ENCODE peak calls at places on chromosomes 13 and 19, in four cellular contexts. One of them, this sample, is unnamed.

GRCh38 chr19:41849067-41849466 is 4.2 kb downstream of the DMRTC2 start:
- DNase-seq in IMR-90: no peak
- DNase-seq in stomach: no peak
- DNase-seq in ovary: no peak
- DNase-seq in this sample: no peak

GRCh38 chr13:36752673-36753072 is 66.3 kb upstream of the RFXAP start:
- DNase-seq in IMR-90: peak; percentile 7
- DNase-seq in stomach: no peak
- DNase-seq in ovary: no peak
- DNase-seq in this sample: no peak

GRCh38 chr13:83162493-83162892 is 719.8 kb downstream of the SLITRK1 start:
- DNase-seq in IMR-90: peak; percentile 17
- DNase-seq in stomach: no peak
- DNase-seq in ovary: no peak
- DNase-seq in this sample: no peak

GRCh38 chr13:98977568-98978270 is at the start of gene DOCK9:
- DNase-seq in IMR-90: peak; percentile 65
- DNase-seq in stomach: peak; percentile 60
- DNase-seq in ovary: peak; percentile 52
- DNase-seq in this sample: no peak

GRCh38 chr13:44930907-44931676 is 58.2 kb downstream of the NUFIP1 start:
- DNase-seq in IMR-90: no peak
- DNase-seq in stomach: no peak
- DNase-seq in ovary: no peak
- DNase-seq in this sample: no peak

GRCh38 chr19:11767633-11768133 is 883 bp downstream of the ZNF441 start:
- DNase-seq in IMR-90: peak; percentile 37
- DNase-seq in stomach: peak; percentile 49
- DNase-seq in ovary: peak; percentile 44
- DNase-seq in this sample: no peak

GRCh38 chr13:30774214-30774730 is 38.9 kb downstream of the ALOX5AP start:
- DNase-seq in IMR-90: no peak
- DNase-seq in stomach: no peak
- DNase-seq in ovary: no peak
- DNase-seq in this sample: no peak

GRCh38 chr13:32134241-32134801 is 102.7 kb downstream of the FRY start:
- DNase-seq in IMR-90: peak; percentile 73
- DNase-seq in stomach: no peak
- DNase-seq in ovary: no peak
- DNase-seq in this sample: no peak

GRCh38 chr19:814108-815078 is 7.4 kb downstream of the PLPPR3 start:
- DNase-seq in IMR-90: no peak
- DNase-seq in stomach: no peak
- DNase-seq in ovary: no peak
- DNase-seq in this sample: no peak

GRCh38 chr13:45015300-45015699 is 26.0 kb downstream of the GPALPP1 start:
- DNase-seq in IMR-90: peak; percentile 73
- DNase-seq in stomach: no peak
- DNase-seq in ovary: no peak
- DNase-seq in this sample: no peak

GRCh38 chr13:59963827-59964226 is 199.9 kb downstream of the DIAPH3 start:
- DNase-seq in IMR-90: no peak
- DNase-seq in stomach: no peak
- DNase-seq in ovary: no peak
- DNase-seq in this sample: no peak

GRCh38 chr13:43428545-43429287 is 358.1 kb downstream of the ENOX1 start:
- DNase-seq in IMR-90: no peak
- DNase-seq in stomach: no peak
- DNase-seq in ovary: no peak
- DNase-seq in this sample: no peak

GRCh38 chr13:47934371-47934770 is 66.7 kb downstream of the SUCLA2 start:
- DNase-seq in IMR-90: no peak
- DNase-seq in stomach: no peak
- DNase-seq in ovary: no peak
- DNase-seq in this sample: no peak

GRCh38 chr19:58407658-58408151 is 744 bp upstream of the ZNF584 start:
- DNase-seq in IMR-90: peak; percentile 25
- DNase-seq in stomach: no peak
- DNase-seq in ovary: peak; percentile 48
- DNase-seq in this sample: no peak

GRCh38 chr19:8050274-8051096 is 2.1 kb upstream of the CCL25 start:
- DNase-seq in IMR-90: peak; percentile 55
- DNase-seq in stomach: peak; percentile 75
- DNase-seq in ovary: peak; percentile 78
- DNase-seq in this sample: peak; percentile 24

GRCh38 chr13:112651306-112651705 is 38.5 kb upstream of the ATP11A start:
- DNase-seq in IMR-90: no peak
- DNase-seq in stomach: no peak
- DNase-seq in ovary: no peak
- DNase-seq in this sample: no peak

GRCh38 chr13:75353786-75354193 is 128.2 kb downstream of the TBC1D4 start:
- DNase-seq in IMR-90: peak; percentile 39
- DNase-seq in stomach: no peak
- DNase-seq in ovary: no peak
- DNase-seq in this sample: no peak

GRCh38 chr13:32984857-32985626 is 31.2 kb upstream of the KL start:
- DNase-seq in IMR-90: peak; percentile 58
- DNase-seq in stomach: peak; percentile 39
- DNase-seq in ovary: no peak
- DNase-seq in this sample: no peak

GRCh38 chr19:8922591-8922990 is 87.6 kb downstream of the MUC16 start:
- DNase-seq in IMR-90: no peak
- DNase-seq in stomach: no peak
- DNase-seq in ovary: no peak
- DNase-seq in this sample: no peak

GRCh38 chr13:70967564-70967963 is 859.3 kb upstream of the KLHL1 start:
- DNase-seq in IMR-90: no peak
- DNase-seq in stomach: no peak
- DNase-seq in ovary: no peak
- DNase-seq in this sample: no peak

GRCh38 chr13:39353988-39354387 is 249.0 kb downstream of the LHFPL6 start:
- DNase-seq in IMR-90: peak; percentile 65
- DNase-seq in stomach: no peak
- DNase-seq in ovary: no peak
- DNase-seq in this sample: no peak

GRCh38 chr19:40716031-40716654 is 543 bp downstream of the COQ8B start:
- DNase-seq in IMR-90: peak; percentile 95
- DNase-seq in stomach: no peak
- DNase-seq in ovary: no peak
- DNase-seq in this sample: no peak

GRCh38 chr13:35475131-35475959 is 1.1 kb downstream of the MAB21L1 start:
- DNase-seq in IMR-90: peak; percentile 16
- DNase-seq in stomach: peak; percentile 39
- DNase-seq in ovary: peak; percentile 60
- DNase-seq in this sample: no peak

GRCh38 chr13:32448224-32448623 is 20.3 kb upstream of the N4BP2L1 start:
- DNase-seq in IMR-90: no peak
- DNase-seq in stomach: no peak
- DNase-seq in ovary: no peak
- DNase-seq in this sample: no peak

GRCh38 chr13:41231786-41232185 is 31.6 kb downstream of the MTRF1 start:
- DNase-seq in IMR-90: peak; percentile 37
- DNase-seq in stomach: peak; percentile 83
- DNase-seq in ovary: no peak
- DNase-seq in this sample: no peak

GRCh38 chr13:72953391-72953960 is 105.3 kb upstream of the KLF5 start:
- DNase-seq in IMR-90: no peak
- DNase-seq in stomach: peak; percentile 79
- DNase-seq in ovary: no peak
- DNase-seq in this sample: no peak

GRCh38 chr19:3914199-3914598 is 18.7 kb upstream of the NMRK2 start:
- DNase-seq in IMR-90: no peak
- DNase-seq in stomach: no peak
- DNase-seq in ovary: no peak
- DNase-seq in this sample: no peak

GRCh38 chr19:46828484-46828883 is 22.2 kb downstream of the AP2S1 start:
- DNase-seq in IMR-90: peak; percentile 75
- DNase-seq in stomach: no peak
- DNase-seq in ovary: no peak
- DNase-seq in this sample: no peak

GRCh38 chr19:27889156-27889555 is 1323.8 kb downstream of the UQCRFS1 start:
- DNase-seq in IMR-90: no peak
- DNase-seq in stomach: no peak
- DNase-seq in ovary: no peak
- DNase-seq in this sample: no peak

GRCh38 chr13:38213307-38213706 is 136.3 kb upstream of the UFM1 start:
- DNase-seq in IMR-90: no peak
- DNase-seq in stomach: no peak
- DNase-seq in ovary: no peak
- DNase-seq in this sample: no peak

GRCh38 chr13:47545630-47546029 is 455.4 kb downstream of the SUCLA2 start:
- DNase-seq in IMR-90: no peak
- DNase-seq in stomach: no peak
- DNase-seq in ovary: no peak
- DNase-seq in this sample: no peak

GRCh38 chr19:43960411-43960810 is 9.4 kb downstream of the ZNF221 start:
- DNase-seq in IMR-90: no peak
- DNase-seq in stomach: no peak
- DNase-seq in ovary: no peak
- DNase-seq in this sample: no peak

GRCh38 chr19:43966079-43966694 is 15.2 kb downstream of the ZNF221 start:
- DNase-seq in IMR-90: no peak
- DNase-seq in stomach: no peak
- DNase-seq in ovary: no peak
- DNase-seq in this sample: no peak
- H3K9me3 ChIP-seq in IMR-90: peaks cover 73% of the 10 kb centered on the region
- H3K9me3 ChIP-seq in stomach: peaks cover 62% of the 10 kb centered on the region
- H3K9me3 ChIP-seq in ovary: peaks cover 80% of the 10 kb centered on the region
- H3K9me3 ChIP-seq in this sample: peaks cover 100% of the 10 kb centered on the region

DNA sequence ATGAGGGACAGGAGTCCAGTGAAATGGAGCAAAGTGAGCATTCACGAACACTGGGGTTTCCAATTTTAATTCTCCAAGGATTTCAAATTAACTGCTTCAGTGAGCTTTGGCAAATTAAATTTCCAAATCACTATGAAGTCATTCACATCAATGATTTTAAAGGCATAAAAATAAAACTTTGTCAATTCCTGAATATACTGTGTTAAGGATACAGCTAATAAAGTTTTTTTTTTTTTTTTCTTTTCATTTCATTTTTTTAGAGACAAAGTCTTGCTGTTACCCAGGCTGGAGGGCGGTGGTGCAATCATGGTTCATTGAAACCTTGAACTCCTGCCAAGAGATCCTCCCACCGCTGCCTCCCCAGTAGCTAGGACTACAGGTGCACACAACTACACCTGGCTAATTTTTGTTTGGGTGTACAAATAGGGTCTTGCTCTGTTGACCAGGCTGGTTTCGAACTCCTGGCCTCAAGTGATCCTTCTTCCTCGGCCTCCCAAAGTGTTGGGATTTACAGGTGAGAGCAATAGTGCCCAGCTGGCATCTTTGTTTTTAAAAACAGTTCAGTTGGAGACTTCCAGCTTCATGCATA is 21.9 kb downstream of the RBM26 start:
- DNase-seq in IMR-90: no peak
- DNase-seq in stomach: no peak
- DNase-seq in ovary: no peak
- DNase-seq in this sample: no peak
- H3K4me3 ChIP-seq in IMR-90: no peak overlapping the region
- H3K4me3 ChIP-seq in stomach: no peak overlapping the region
- H3K4me3 ChIP-seq in ovary: no peak overlapping the region
- H3K4me3 ChIP-seq in this sample: no peak overlapping the region

GRCh38 chr19:2703691-2704216 is 1.3 kb upstream of the GNG7 start:
- DNase-seq in IMR-90: no peak
- DNase-seq in stomach: no peak
- DNase-seq in ovary: no peak
- DNase-seq in this sample: no peak

GRCh38 chr19:2700660-2701360 is 1.7 kb downstream of the GNG7 start:
- DNase-seq in IMR-90: no peak
- DNase-seq in stomach: no peak
- DNase-seq in ovary: no peak
- DNase-seq in this sample: no peak

GRCh38 chr19:2702170-2703076 is at the start of gene GNG7:
- DNase-seq in IMR-90: peak; percentile 61
- DNase-seq in stomach: peak; percentile 97
- DNase-seq in ovary: peak; percentile 97
- DNase-seq in this sample: peak; percentile 56

GRCh38 chr19:2701361-2702169 is 929 bp downstream of the GNG7 start:
- DNase-seq in IMR-90: no peak
- DNase-seq in stomach: no peak
- DNase-seq in ovary: no peak
- DNase-seq in this sample: no peak

GRCh38 chr19:2703077-2703437 is 563 bp upstream of the GNG7 start:
- DNase-seq in IMR-90: no peak
- DNase-seq in stomach: no peak
- DNase-seq in ovary: no peak
- DNase-seq in this sample: no peak
- TF ChIP-seq POLR2A in IMR-90: no peak
- TF ChIP-seq POLR2A in stomach: no peak
- TF ChIP-seq POLR2A in ovary: no peak
- TF ChIP-seq POLR2A in this sample: no peak

DNA sequence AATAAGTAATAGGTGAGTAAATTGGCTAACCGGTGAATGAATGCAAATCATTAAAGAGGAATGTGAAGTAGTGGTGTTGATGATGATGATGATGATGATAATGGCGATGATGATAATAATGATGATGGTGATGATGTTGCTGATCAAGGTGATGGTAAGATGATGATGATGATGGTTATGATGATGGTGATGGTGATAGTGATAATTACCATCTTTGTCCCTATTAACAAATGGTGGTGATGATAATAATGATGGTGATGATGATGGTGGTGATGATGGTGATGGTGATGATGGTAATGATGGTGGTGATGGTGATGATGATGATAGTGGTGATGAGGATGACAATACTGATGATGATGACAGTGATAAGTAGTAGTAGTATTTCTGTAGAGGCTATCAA is 452.6 kb downstream of the ZNF536 start:
- DNase-seq in IMR-90: no peak
- DNase-seq in stomach: no peak
- DNase-seq in ovary: no peak
- DNase-seq in this sample: no peak
- H3K9me3 ChIP-seq in IMR-90: peaks cover 2% of the 10 kb centered on the region
- H3K9me3 ChIP-seq in stomach: no peaks in the 10 kb centered on the region
- H3K9me3 ChIP-seq in ovary: no peaks in the 10 kb centered on the region
- H3K9me3 ChIP-seq in this sample: no peaks in the 10 kb centered on the region

GRCh38 chr13:49561064-49561410 is 24.3 kb downstream of the RCBTB1 start:
- DNase-seq in IMR-90: no peak
- DNase-seq in stomach: no peak
- DNase-seq in ovary: no peak
- DNase-seq in this sample: no peak
- H3K4me3 ChIP-seq in IMR-90: no peak overlapping the region
- H3K4me3 ChIP-seq in stomach: no peak overlapping the region
- H3K4me3 ChIP-seq in ovary: no peak overlapping the region
- H3K4me3 ChIP-seq in this sample: no peak overlapping the region

GRCh38 chr19:17932485-17933338 is at the start of gene CCDC124:
- DNase-seq in IMR-90: peak; percentile 89
- DNase-seq in stomach: peak; percentile 94
- DNase-seq in ovary: peak; percentile 91
- DNase-seq in this sample: peak; percentile 60
- TF ChIP-seq POLR2A in IMR-90: peak; percentile 35
- TF ChIP-seq POLR2A in stomach: no peak
- TF ChIP-seq POLR2A in ovary: peak; percentile 80
- TF ChIP-seq POLR2A in this sample: peak; percentile 89

GRCh38 chr19:34759218-34759917 is 13.6 kb downstream of the ZNF599 start:
- DNase-seq in IMR-90: no peak
- DNase-seq in stomach: no peak
- DNase-seq in ovary: no peak
- DNase-seq in this sample: no peak
- H3K9me3 ChIP-seq in IMR-90: peaks cover 59% of the 10 kb centered on the region
- H3K9me3 ChIP-seq in stomach: peaks cover 42% of the 10 kb centered on the region
- H3K9me3 ChIP-seq in ovary: peaks cover 45% of the 10 kb centered on the region
- H3K9me3 ChIP-seq in this sample: peaks cover 3% of the 10 kb centered on the region